ENCODE peak calls at places on chromosomes 16 and 17, in eight cellular contexts. O, F, M, I, D, Q, N and C are unnamed samples.

GRCh38 chr16:50136399-50136798 is 16.7 kb upstream of the TENT4B start:
- DNase-seq in Q (no peak), I (no peak), D (no peak), M (no peak), O (no peak), F (no peak), N (no peak), C (no peak)

GRCh38 chr16:57147381-57148191 is 38.3 kb downstream of the PSME3IP1 start:
- DNase-seq in O (no peak), N (no peak), D (no peak), Q (no peak), I (no peak), M (no peak), F (peak), C (no peak)

GRCh38 chr17:51618485-51618884 is 358.1 kb downstream of the UTP18 start:
- DNase-seq in N (no peak), O (no peak), D (no peak), M (no peak), Q (no peak), I (no peak), F (no peak), C (no peak)

GRCh38 chr16:87636050-87636684 is 33.9 kb downstream of the JPH3 start:
- DNase-seq in F (peak), Q (peak), D (peak), N (peak), O (peak), M (no peak), I (peak), C (peak)

GRCh38 chr17:48490391-48491026 is 40.3 kb downstream of the HOXB1 start:
- DNase-seq in F (no peak), O (no peak), Q (no peak), D (no peak), M (no peak), N (no peak), I (no peak), C (no peak)

GRCh38 chr17:55225237-55225636 is 39.5 kb upstream of the HLF start:
- DNase-seq in D (no peak), F (no peak), I (no peak), M (no peak), O (no peak), N (no peak), Q (no peak), C (no peak)

GRCh38 chr17:77770331-77771105 is 188.0 kb upstream of the TNRC6C start:
- DNase-seq in O (peak), F (peak), I (no peak), M (no peak), Q (no peak), N (no peak), D (no peak), C (no peak)

GRCh38 chr17:28180449-28180848 is 138.0 kb downstream of the NLK start:
- DNase-seq in Q (no peak), N (no peak), D (no peak), I (no peak), M (no peak), F (peak), O (no peak), C (no peak)

GRCh38 chr17:44376124-44376523 is 12.5 kb upstream of the FAM171A2 start:
- DNase-seq in M (no peak), F (peak), Q (peak), I (peak), N (no peak), D (no peak), O (peak), C (no peak)

GRCh38 chr17:30376621-30377452 is 1.9 kb upstream of the CPD start:
- DNase-seq in Q (no peak), D (peak), M (peak), N (peak), O (peak), I (peak), F (peak), C (peak)

GRCh38 chr17:49471089-49471683 is 23.9 kb upstream of the NGFR start:
- DNase-seq in D (no peak), O (peak), Q (no peak), I (no peak), M (no peak), N (no peak), F (peak), C (no peak)

GRCh38 chr17:39599006-39599664 is 8.6 kb downstream of the NEUROD2 start:
- DNase-seq in D (no peak), Q (no peak), F (no peak), M (no peak), O (no peak), I (no peak), N (no peak), C (no peak)

GRCh38 chr16:9408297-9408696 is 316.9 kb downstream of the HAPSTR1 start:
- DNase-seq in I (no peak), M (no peak), F (no peak), D (no peak), Q (no peak), N (no peak), O (no peak), C (no peak)

GRCh38 chr17:44417553-44417952 is 28.1 kb upstream of the ITGA2B start:
- DNase-seq in M (no peak), D (peak), N (no peak), O (no peak), F (peak), Q (no peak), I (no peak), C (no peak)

GRCh38 chr16:46649571-46649970 is 28.4 kb upstream of the SHCBP1 start:
- DNase-seq in Q (no peak), O (peak), N (no peak), D (no peak), F (no peak), M (no peak), I (no peak), C (no peak)

GRCh38 chr17:38663125-38663751 is 11.5 kb downstream of the EPOP start:
- DNase-seq in I (peak), M (peak), D (peak), O (peak), F (peak), N (peak), Q (peak), C (peak)

GRCh38 chr17:49567871-49568694 is 7.6 kb upstream of the NXPH3 start:
- DNase-seq in N (peak), D (peak), F (peak), M (no peak), I (peak), Q (peak), O (peak), C (peak)

GRCh38 chr16:85819711-85820110 is 20.2 kb downstream of the COX4I1 start:
- DNase-seq in D (no peak), Q (peak), M (no peak), F (peak), I (no peak), N (no peak), O (no peak), C (no peak)

GRCh38 chr17:58492238-58493121 is 4.3 kb upstream of the HSF5 start:
- DNase-seq in Q (no peak), I (no peak), M (no peak), D (peak), O (no peak), F (no peak), N (no peak), C (no peak)

GRCh38 chr17:62727916-62728672 is 80.0 kb downstream of the MARCHF10 start:
- DNase-seq in N (no peak), F (no peak), I (no peak), O (no peak), M (peak), D (no peak), Q (no peak), C (no peak)

GRCh38 chr17:48619821-48620496 is 4.9 kb upstream of the HOXB8 start:
- DNase-seq in M (no peak), N (no peak), O (no peak), F (no peak), D (no peak), Q (no peak), I (no peak), C (no peak)

GRCh38 chr17:31197991-31198390 is 99.0 kb downstream of the OMG start:
- DNase-seq in I (no peak), N (no peak), D (peak), Q (no peak), F (peak), O (no peak), M (no peak), C (no peak)

GRCh38 chr17:77474292-77474988 is 333.7 kb downstream of the SEC14L1 start:
- DNase-seq in Q (no peak), N (no peak), D (no peak), I (no peak), F (peak), M (no peak), O (peak), C (no peak)

GRCh38 chr17:61410555-61411089 is 11.0 kb downstream of the TBX2 start:
- DNase-seq in I (peak), Q (peak), N (no peak), M (no peak), F (peak), D (no peak), O (peak), C (peak)

GRCh38 chr16:7330709-7331108 is 1.9 kb upstream of the RBFOX1 start:
- DNase-seq in O (no peak), M (no peak), I (no peak), Q (no peak), F (no peak), N (no peak), D (no peak), C (no peak)

GRCh38 chr16:67504190-67505021 is 21.1 kb upstream of the AGRP start:
- DNase-seq in I (no peak), M (no peak), O (peak), F (peak), N (peak), D (peak), Q (no peak), C (no peak)

GRCh38 chr17:50588391-50589111 is 28.0 kb downstream of the CACNA1G start:
- DNase-seq in F (peak), O (no peak), D (no peak), Q (no peak), M (no peak), N (no peak), I (no peak), C (no peak)

GRCh38 chr16:27127293-27127692 is 60.6 kb downstream of the C16orf82 start:
- DNase-seq in M (no peak), D (no peak), F (peak), I (no peak), Q (no peak), O (no peak), N (no peak), C (no peak)

GRCh38 chr16:87895641-87896141 is 26.4 kb upstream of the SLC7A5 start:
- DNase-seq in M (no peak), O (no peak), Q (no peak), I (no peak), N (no peak), F (peak), D (no peak), C (no peak)

GRCh38 chr16:8489580-8489979 is 100.7 kb downstream of the TMEM114 start:
- DNase-seq in D (no peak), Q (no peak), F (no peak), N (peak), O (no peak), M (no peak), I (no peak), C (no peak)

GRCh38 chr17:43920500-43921095 is 13.3 kb upstream of the MPP2 start:
- DNase-seq in Q (no peak), N (no peak), M (no peak), O (no peak), D (no peak), I (no peak), F (no peak), C (no peak)

GRCh38 chr16:14628806-14629611 is 1.1 kb downstream of the PARN start:
- DNase-seq in D (no peak), I (peak), M (no peak), Q (no peak), N (no peak), F (no peak), O (no peak), C (no peak)